ENCODE peak calls at places on chromosomes 1 and 21, in five cellular contexts. E is lung, B is adrenal gland, M is OCI-LY7, K is uterus. I is an unnamed sample. For H3K4me1, the result is how much of the 10 kb centered on the place peaks cover.

GRCh38 chr1:177351361-177352108 is 180.8 kb downstream of the BRINP2 start:
- DNase-seq in E (peak), B (peak), M (no peak), K (no peak), I (peak)

GRCh38 chr1:36739703-36740289 is 257.1 kb upstream of the CSF3R start:
- DNase-seq in E (no peak), B (no peak), M (no peak), K (no peak), I (no peak)

GRCh38 chr1:203037509-203038190 is 11.4 kb downstream of the PPFIA4 start:
- DNase-seq in E (no peak), B (no peak), M (no peak), K (no peak), I (no peak)

GRCh38 chr1:226154593-226154992 is 31.9 kb downstream of the ACBD3 start:
- DNase-seq in E (no peak), B (no peak), M (no peak), K (no peak), I (no peak)

GRCh38 chr1:102970496-102971078 is 137.7 kb downstream of the COL11A1 start:
- DNase-seq in E (no peak), B (no peak), M (peak), K (no peak), I (no peak)

GRCh38 chr1:239951518-239952130 is 140.1 kb upstream of the FMN2 start:
- DNase-seq in E (peak), B (peak), M (peak), K (peak), I (peak)

GRCh38 chr21:26117324-26117971 is 53.1 kb downstream of the APP start:
- DNase-seq in E (no peak), B (no peak), M (no peak), K (no peak), I (no peak)

GRCh38 chr21:15252437-15252836 is 187.6 kb upstream of the NRIP1 start:
- DNase-seq in E (no peak), B (no peak), M (no peak), K (no peak), I (no peak)

GRCh38 chr1:37315236-37315870 is 159.0 kb upstream of the ZC3H12A start:
- DNase-seq in E (no peak), B (no peak), M (no peak), K (no peak), I (no peak)

GRCh38 chr1:188665477-188665876 is 1812.2 kb downstream of the BRINP3 start:
- DNase-seq in E (no peak), B (no peak), M (no peak), K (no peak), I (no peak)

GRCh38 chr1:41431490-41432350 is 52.8 kb downstream of the EDN2 start:
- DNase-seq in E (no peak), B (no peak), M (no peak), K (peak), I (peak)

GRCh38 chr1:10387611-10388386 is 11.1 kb upstream of the PGD start:
- DNase-seq in E (no peak), B (no peak), M (peak), K (no peak), I (no peak)

GRCh38 chr1:113307771-113308451 is 82.4 kb upstream of the MAGI3 start:
- DNase-seq in E (no peak), B (no peak), M (no peak), K (no peak), I (no peak)

GRCh38 chr1:41764608-41765007 is 154.1 kb downstream of the HIVEP3 start:
- DNase-seq in E (no peak), B (no peak), M (no peak), K (no peak), I (no peak)

GRCh38 chr21:23016617-23017016 is 2018.4 kb downstream of the NCAM2 start:
- DNase-seq in E (no peak), B (no peak), M (no peak), K (no peak), I (no peak)

GRCh38 chr1:154956557-154956956 is 658 bp upstream of the PBXIP1 start:
- DNase-seq in E (no peak), B (peak), M (no peak), K (no peak), I (no peak)

GRCh38 chr1:163824006-163824405 is 502.3 kb downstream of the NUF2 start:
- DNase-seq in E (no peak), B (peak), M (no peak), K (peak), I (no peak)

GRCh38 chr1:9031484-9032259 is 5.4 kb upstream of the SLC2A7 start:
- DNase-seq in E (no peak), B (no peak), M (no peak), K (no peak), I (no peak)

GRCh38 chr1:46547481-46548383 is 3.7 kb downstream of the KNCN start:
- DNase-seq in E (no peak), B (no peak), M (peak), K (no peak), I (no peak)

GRCh38 chr1:209248649-209249279 is 334.8 kb upstream of the CAMK1G start:
- DNase-seq in E (peak), B (peak), M (peak), K (peak), I (peak)

GRCh38 chr1:159994896-159995295 is 36.9 kb downstream of the PIGM start:
- DNase-seq in E (no peak), B (no peak), M (no peak), K (no peak), I (no peak)
- H3K4me1 ChIP-seq in E (under half), B (under half), M (under half), K (under half), I (under half)

GRCh38 chr1:119885903-119886783 is 10.2 kb downstream of the ADAM30 start:
- DNase-seq in E (peak), B (peak), M (peak), K (peak), I (peak)

GRCh38 chr1:119887428-119887827 is 8.9 kb downstream of the ADAM30 start:
- DNase-seq in E (no peak), B (no peak), M (no peak), K (no peak), I (no peak)

GRCh38 chr1:119882172-119883029 is 13.9 kb downstream of the ADAM30 start:
- DNase-seq in E (no peak), B (no peak), M (no peak), K (no peak), I (no peak)

GRCh38 chr1:119888476-119888875 is 7.8 kb downstream of the ADAM30 start:
- DNase-seq in E (no peak), B (no peak), M (no peak), K (no peak), I (no peak)

GRCh38 chr1:119884700-119885099 is 11.6 kb downstream of the ADAM30 start:
- DNase-seq in E (no peak), B (no peak), M (no peak), K (no peak), I (no peak)
- TF ChIP-seq CTCF in E (no peak), B (no peak), M (no peak), K (no peak), I (no peak)

GRCh38 chr21:43639470-43640178 is 19.7 kb downstream of the HSF2BP start:
- DNase-seq in E (peak), B (no peak), M (no peak), K (no peak), I (no peak)
- H3K27ac ChIP-seq in E (no peak), B (no peak), M (no peak), K (no peak), I (peak)

GRCh38 chr1:111476214-111476613 is 2.4 kb downstream of the C1orf162 start:
- DNase-seq in E (no peak), B (no peak), M (no peak), K (no peak), I (no peak)
- H3K4me1 ChIP-seq in E (under half), B (under half), M (under half), K (under half), I (under half)

DNA sequence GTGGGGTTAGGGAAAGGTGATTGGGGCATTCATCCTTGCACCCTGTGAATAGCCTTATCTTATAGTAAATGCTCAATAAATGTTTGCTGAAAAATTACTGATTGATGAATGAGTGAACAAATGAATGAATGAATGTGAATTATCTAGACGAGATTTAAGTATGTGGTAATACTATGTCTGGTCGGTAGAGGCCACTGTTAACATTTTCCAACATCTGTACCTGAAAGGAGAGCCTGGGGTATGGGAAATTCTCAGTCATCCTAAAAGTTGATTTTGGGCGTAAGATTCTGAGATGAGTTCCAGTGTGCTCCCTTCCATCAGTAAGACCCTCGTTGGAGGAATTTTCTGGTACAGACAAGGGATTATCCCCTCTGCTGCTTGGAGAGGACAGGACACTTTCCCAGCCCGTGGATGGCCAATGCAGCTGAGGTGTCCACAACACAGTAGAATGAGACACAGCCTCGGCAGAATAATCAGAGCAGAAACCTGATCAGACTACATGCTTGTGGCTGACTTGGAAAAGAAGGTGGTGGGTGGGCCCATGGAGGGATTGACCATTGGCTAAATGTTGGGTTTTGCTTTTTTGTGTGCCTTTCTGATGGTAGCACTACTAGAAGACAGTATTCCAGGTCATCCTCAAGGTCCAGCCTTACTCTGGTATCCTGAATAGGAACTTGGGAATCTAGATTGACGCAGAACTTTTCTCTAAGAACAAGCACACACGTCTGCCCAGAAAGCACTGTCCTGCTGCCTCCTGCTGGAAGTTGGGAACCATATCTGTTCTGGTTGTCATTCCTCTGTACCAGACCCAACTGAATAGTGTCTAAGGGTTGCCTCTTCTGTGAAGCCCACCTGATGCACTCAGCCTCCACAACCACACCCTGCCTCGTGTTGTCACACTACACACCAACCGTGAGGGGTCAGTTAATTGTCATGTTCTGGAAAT is 262.0 kb downstream of the TNR start:
- DNase-seq in E (no peak), B (no peak), M (peak), K (no peak), I (no peak)
- TF ChIP-seq CTCF in E (peak), B (peak), M (peak), K (peak), I (peak)

GRCh38 chr1:6489799-6490180 is 1.7 kb downstream of the PLEKHG5 start:
- DNase-seq in E (peak), B (peak), M (peak), K (peak), I (peak)
- H3K27ac ChIP-seq in E (no peak), B (no peak), M (peak), K (peak), I (peak)

GRCh38 chr1:21634481-21635137 is 34.5 kb downstream of the RAP1GAP start:
- DNase-seq in E (no peak), B (no peak), M (no peak), K (no peak), I (peak)
- H3K4me1 ChIP-seq in E (under half), B (under half), M (under half), K (under half), I (half or more)

GRCh38 chr21:42234026-42234425 is 15.1 kb downstream of the ABCG1 start:
- DNase-seq in E (no peak), B (no peak), M (no peak), K (no peak), I (no peak)

GRCh38 chr21:42231761-42232160 is 12.8 kb downstream of the ABCG1 start:
- DNase-seq in E (no peak), B (no peak), M (no peak), K (no peak), I (no peak)

GRCh38 chr21:42234464-42235241 is 15.7 kb downstream of the ABCG1 start:
- DNase-seq in E (peak), B (peak), M (peak), K (peak), I (peak)

GRCh38 chr21:42232176-42232825 is 13.4 kb downstream of the ABCG1 start:
- DNase-seq in E (no peak), B (no peak), M (peak), K (no peak), I (no peak)

DNA sequence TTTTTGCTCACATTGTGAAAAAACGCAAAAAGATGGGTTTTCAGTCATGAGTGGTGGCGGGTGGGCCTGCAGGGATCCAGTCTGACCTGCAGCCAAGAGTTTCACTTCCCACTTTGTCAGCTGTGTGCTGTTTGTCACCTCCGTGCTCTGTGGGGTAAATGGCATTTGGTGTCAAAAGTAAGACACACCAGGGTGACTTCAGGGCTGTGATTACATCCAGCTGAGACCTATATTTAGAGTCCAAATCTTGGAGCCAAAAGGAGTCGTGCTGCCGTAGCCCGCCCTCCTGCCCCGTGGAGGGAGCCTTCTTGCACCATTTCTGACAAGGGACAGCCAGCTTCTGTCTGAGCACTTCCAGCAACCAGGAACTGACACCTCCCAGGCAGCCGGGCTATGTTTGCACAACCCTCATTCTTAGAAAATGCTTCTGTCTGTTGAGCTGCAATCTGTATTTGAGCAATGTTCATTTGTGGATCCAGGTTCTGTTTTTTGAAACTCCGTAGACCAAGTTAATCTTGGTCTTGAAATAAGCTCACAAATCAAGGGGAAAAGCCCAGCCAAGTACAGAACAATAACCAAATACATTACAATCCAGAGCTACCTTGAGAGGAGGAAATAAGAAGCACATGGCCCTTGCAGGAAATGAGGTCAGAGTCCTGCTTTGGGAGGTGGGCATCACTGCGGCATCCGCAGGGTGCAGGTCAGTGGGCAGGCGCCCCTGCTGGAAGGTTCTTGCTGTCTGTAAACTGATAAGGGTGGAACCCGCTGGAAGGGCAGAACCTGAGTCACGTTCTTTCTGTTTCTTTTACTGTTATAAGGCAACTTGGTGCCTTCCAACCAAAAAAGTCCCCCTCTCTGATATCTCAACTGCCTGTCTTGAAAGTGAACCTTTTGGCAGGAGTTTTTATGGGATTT is 14.4 kb downstream of the ABCG1 start:
- DNase-seq in E (peak), B (peak), M (peak), K (peak), I (peak)
- TF ChIP-seq CTCF in E (no peak), B (peak), M (peak), K (no peak), I (no peak)

I was measured in stomach.